ENCODE peak calls at places on chromosomes 16 and 17, in six cellular contexts. Z, Y, L, B, X and T are unnamed samples.

GRCh38 chr17:73343739-73344454 is 32.1 kb upstream of the CDC42EP4 start:
- DNase-seq in X (no peak), Y (no peak), L (no peak), B (no peak), Z (no peak), T (no peak)

GRCh38 chr17:73872816-73873215 is 228.6 kb upstream of the SDK2 start:
- DNase-seq in Y (no peak), B (no peak), X (no peak), Z (no peak), L (no peak), T (no peak)

GRCh38 chr16:2033057-2033911 is 6.6 kb downstream of the NHERF2 start:
- DNase-seq in X (no peak), Z (peak; percentile 58), Y (peak; percentile 66), L (peak; percentile 74), B (peak; percentile 73), T (peak; percentile 76)

GRCh38 chr16:26645629-26646028 is 421.1 kb upstream of the C16orf82 start:
- DNase-seq in B (no peak), X (no peak), Z (no peak), L (no peak), Y (no peak), T (no peak)

GRCh38 chr17:80959330-80960036 is 32.2 kb upstream of the CHMP6 start:
- DNase-seq in Y (peak; percentile 52), X (peak; percentile 53), Z (peak; percentile 62), L (peak; percentile 59), B (peak; percentile 79), T (peak; percentile 85)

GRCh38 chr17:77445030-77445907 is 304.5 kb downstream of the SEC14L1 start:
- DNase-seq in Y (no peak), L (no peak), Z (peak; percentile 50), X (no peak), B (peak; percentile 84), T (peak; percentile 88)

GRCh38 chr17:47870042-47870441 is 19.1 kb upstream of the SP6 start:
- DNase-seq in Y (no peak), L (peak; percentile 1), X (no peak), Z (no peak), B (no peak), T (no peak)

GRCh38 chr16:14035092-14035491 is 36.0 kb upstream of the MRTFB start:
- DNase-seq in X (no peak), Y (no peak), Z (no peak), B (no peak), L (no peak), T (no peak)

GRCh38 chr17:48444531-48445247 is 14.7 kb upstream of the SKAP1 start:
- DNase-seq in L (no peak), Z (no peak), Y (no peak), B (no peak), X (no peak), T (no peak)

GRCh38 chr16:72837846-72838661 is 209.9 kb downstream of the ZFHX3 start:
- DNase-seq in Z (no peak), B (no peak), L (no peak), X (no peak), Y (peak; percentile 56), T (no peak)

GRCh38 chr17:58640202-58640601 is 51.6 kb downstream of the TEX14 start:
- DNase-seq in L (no peak), Z (no peak), Y (no peak), B (no peak), X (no peak), T (no peak)

GRCh38 chr16:50298591-50299507 is 32.5 kb downstream of the ADCY7 start:
- DNase-seq in B (no peak), X (no peak), Y (no peak), Z (no peak), L (peak; percentile 52), T (no peak)

GRCh38 chr17:20284018-20284417 is 183.3 kb downstream of the LGALS9B start:
- DNase-seq in Y (peak; percentile 51), X (no peak), B (no peak), Z (no peak), L (no peak), T (no peak)

GRCh38 chr17:72125742-72126141 is 4.9 kb downstream of the SOX9 start:
- DNase-seq in Z (peak; percentile 35), B (peak; percentile 47), X (no peak), Y (peak; percentile 41), L (no peak), T (peak; percentile 39)

GRCh38 chr16:1153480-1154160 is 714 bp downstream of the CACNA1H start:
- DNase-seq in L (no peak), Y (no peak), X (no peak), B (no peak), Z (no peak), T (no peak)

GRCh38 chr17:70622382-70623260 is 453.3 kb downstream of the KCNJ2 start:
- DNase-seq in L (no peak), X (no peak), B (peak; percentile 46), Z (peak; percentile 8), Y (peak; percentile 58), T (peak; percentile 48)

GRCh38 chr17:27778193-27778592 is 22.1 kb downstream of the NOS2 start:
- DNase-seq in Z (no peak), X (no peak), L (no peak), B (peak; percentile 61), Y (peak; percentile 57), T (peak; percentile 52)

GRCh38 chr16:24070851-24071250 is 185.3 kb upstream of the CACNG3 start:
- DNase-seq in Y (no peak), L (no peak), B (peak; percentile 27), Z (no peak), X (no peak), T (peak; percentile 2)

GRCh38 chr17:39626171-39626670 is 531 bp upstream of the PPP1R1B start:
- DNase-seq in X (no peak), L (no peak), Z (no peak), B (no peak), Y (no peak), T (no peak)

GRCh38 chr17:40820228-40820838 is 2.1 kb downstream of the KRT10 start:
- DNase-seq in Y (no peak), Z (no peak), X (no peak), L (no peak), B (no peak), T (no peak)

GRCh38 chr16:46620265-46621005 is 744 bp downstream of the SHCBP1 start:
- DNase-seq in L (no peak), B (peak; percentile 36), Z (no peak), Y (peak; percentile 14), X (no peak), T (peak; percentile 25)

GRCh38 chr16:24971718-24972117 is 43.5 kb downstream of the ARHGAP17 start:
- DNase-seq in Y (no peak), X (no peak), L (no peak), Z (no peak), B (no peak), T (no peak)

GRCh38 chr17:78559749-78560368 is 17.3 kb downstream of the DNAH17 start:
- DNase-seq in X (no peak), B (no peak), L (no peak), Y (no peak), Z (no peak), T (no peak)
- TF ChIP-seq CTCF in X (no peak), B (no peak), L (no peak), Y (peak; percentile 4), Z (no peak), T (no peak)

DNA sequence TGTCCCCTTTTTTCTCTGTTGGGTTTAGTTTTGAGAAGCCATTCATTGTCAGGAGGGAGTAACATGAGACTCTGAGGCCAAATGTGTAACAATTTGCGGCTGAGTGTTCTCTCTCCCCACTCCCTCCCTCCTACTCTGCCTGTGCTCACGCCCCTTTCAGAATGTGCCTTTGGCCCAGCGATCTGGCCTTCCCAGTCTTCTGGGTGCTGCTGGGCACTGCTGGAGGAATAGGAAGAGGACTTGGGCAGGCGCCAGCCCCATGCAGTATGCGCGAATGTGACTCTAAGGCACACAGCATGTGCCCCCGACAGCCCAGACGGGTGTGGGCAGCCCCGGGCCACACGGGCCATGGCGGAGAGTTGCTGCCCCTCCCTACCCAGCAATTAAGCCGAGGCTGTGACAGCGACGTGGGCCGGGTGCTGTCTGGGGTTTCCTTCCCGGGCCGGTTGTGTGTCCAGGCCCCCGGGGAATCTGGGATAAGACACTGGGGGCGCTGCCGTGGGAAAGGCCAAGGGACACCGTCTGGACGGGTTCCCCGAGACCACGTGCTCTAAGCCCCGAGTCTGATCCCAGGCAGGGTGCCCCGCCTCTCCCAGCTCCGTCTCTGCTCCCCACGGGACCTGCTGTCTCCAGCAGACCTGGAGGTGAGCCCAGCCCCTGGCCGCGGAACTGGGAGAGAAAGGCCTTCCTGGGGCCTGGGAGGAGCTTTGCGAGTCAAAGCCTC is 92.4 kb downstream of the IRX3 start:
- DNase-seq in X (peak; percentile 76), L (peak; percentile 57), Y (peak; percentile 60), Z (peak; percentile 31), B (peak; percentile 84), T (peak; percentile 76)
- H3K4me3 ChIP-seq in X (peak overlapping the region; percentile 13), L (no peak overlapping the region), Y (no peak overlapping the region), Z (peak overlapping the region; percentile 31), B (no peak overlapping the region), T (no peak overlapping the region)

GRCh38 chr17:56425483-56425882 is 168.0 kb upstream of the NOG start:
- DNase-seq in Y (no peak), L (no peak), X (no peak), Z (no peak), B (no peak), T (no peak)

GRCh38 chr17:56424543-56425044 is 168.9 kb upstream of the NOG start:
- DNase-seq in X (no peak), Z (no peak), B (no peak), Y (no peak), L (no peak), T (no peak)

GRCh38 chr17:56426901-56427300 is 166.6 kb upstream of the NOG start:
- DNase-seq in B (no peak), Z (no peak), Y (no peak), L (no peak), X (no peak), T (no peak)

GRCh38 chr17:56424005-56424404 is 169.5 kb upstream of the NOG start:
- DNase-seq in X (no peak), L (no peak), Z (no peak), B (no peak), Y (no peak), T (no peak)
- TF ChIP-seq CTCF in X (no peak), L (no peak), Z (no peak), B (no peak), Y (no peak), T (no peak)

DNA sequence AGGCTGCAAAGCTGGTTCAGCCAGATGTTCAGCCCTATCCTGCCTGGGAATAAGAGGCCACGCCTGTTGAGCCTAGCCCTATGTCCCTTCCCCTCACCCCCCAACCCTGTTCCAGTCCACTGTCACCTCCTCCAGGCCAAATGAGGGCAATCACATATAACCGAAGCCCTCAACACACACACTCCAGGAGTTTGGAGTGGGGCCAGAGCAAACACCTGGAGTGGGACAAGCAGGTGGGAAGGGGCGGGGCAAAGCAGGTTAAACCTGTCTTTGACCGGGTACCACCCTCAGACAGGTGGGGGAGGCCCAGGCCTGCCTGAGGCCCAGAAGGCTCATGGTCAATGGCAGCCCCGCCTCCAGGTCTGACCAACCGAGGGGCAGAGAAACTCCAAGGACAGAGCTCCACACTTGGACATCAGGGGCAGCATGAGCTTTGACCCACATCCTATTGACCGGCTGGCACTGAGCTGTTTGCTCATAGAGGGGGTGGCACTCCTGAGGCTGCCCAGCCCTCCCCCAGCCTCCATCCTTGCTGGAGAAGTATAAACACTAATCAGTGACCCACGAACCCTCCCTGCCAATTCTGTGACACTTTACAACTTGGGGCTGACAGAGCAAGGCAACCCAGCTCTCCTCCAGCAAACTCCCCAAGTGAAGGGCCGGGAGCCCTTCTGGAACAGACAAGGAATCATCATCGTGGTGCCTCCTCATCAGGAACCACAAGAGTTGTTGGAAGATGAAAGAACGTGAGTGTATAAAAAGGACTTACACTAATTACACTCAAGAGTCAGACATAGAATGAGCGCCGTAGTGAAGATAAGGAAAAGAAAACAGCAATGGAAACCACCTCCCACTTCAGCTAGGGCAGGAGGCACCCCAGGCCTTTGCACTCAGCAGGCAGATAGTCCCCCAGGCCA is 1.5 kb downstream of the ESRP2 start:
- DNase-seq in Z (no peak), X (peak; percentile 79), L (peak; percentile 98), B (no peak), Y (no peak), T (peak; percentile 10)
- H3K4me3 ChIP-seq in Z (no peak overlapping the region), X (peak overlapping the region; percentile 52), L (peak overlapping the region; percentile 91), B (no peak overlapping the region), Y (no peak overlapping the region), T (no peak overlapping the region)

GRCh38 chr16:84183911-84184310 is 2.9 kb downstream of the TAF1C start:
- DNase-seq in B (no peak), Y (no peak), L (no peak), X (no peak), Z (no peak), T (no peak)
- TF ChIP-seq CTCF in B (no peak), Y (peak; percentile 44), L (peak; percentile 7), X (no peak), Z (no peak), T (peak; percentile 60)